ENCODE peak calls at places on chromosomes 2 and 18, in ten cellular contexts. One of them, this sample, is unnamed.

GRCh38 chr2:20616341-20616871 is 34.5 kb downstream of the HS1BP3 start:
- DNase-seq in neural progenitor cell: no peak
- DNase-seq in heart left ventricle: no peak
- DNase-seq in SJSA1: no peak
- DNase-seq in CD4-positive, CD25-positive, alpha-beta regulatory T cell: no peak
- DNase-seq in CD4-positive, alpha-beta memory T cell: no peak
- DNase-seq in thoracic aorta: no peak
- DNase-seq in AG04450: no peak
- DNase-seq in K562: no peak
- DNase-seq in BE2C: peak; percentile 6
- DNase-seq in this sample: no peak

GRCh38 chr2:19358242-19359020 is at the start of gene OSR1:
- DNase-seq in neural progenitor cell: peak; percentile 93
- DNase-seq in heart left ventricle: peak; percentile 66
- DNase-seq in SJSA1: peak; percentile 65
- DNase-seq in CD4-positive, CD25-positive, alpha-beta regulatory T cell: no peak
- DNase-seq in CD4-positive, alpha-beta memory T cell: no peak
- DNase-seq in thoracic aorta: no peak
- DNase-seq in AG04450: peak; percentile 76
- DNase-seq in K562: no peak
- DNase-seq in BE2C: no peak
- DNase-seq in this sample: no peak

GRCh38 chr2:128237911-128238697 is 80.6 kb downstream of the HS6ST1 start:
- DNase-seq in neural progenitor cell: no peak
- DNase-seq in heart left ventricle: no peak
- DNase-seq in SJSA1: no peak
- DNase-seq in CD4-positive, CD25-positive, alpha-beta regulatory T cell: no peak
- DNase-seq in CD4-positive, alpha-beta memory T cell: no peak
- DNase-seq in thoracic aorta: no peak
- DNase-seq in AG04450: no peak
- DNase-seq in K562: no peak
- DNase-seq in BE2C: no peak
- DNase-seq in this sample: no peak

GRCh38 chr2:211673054-211673628 is 865.5 kb downstream of the ERBB4 start:
- DNase-seq in neural progenitor cell: no peak
- DNase-seq in heart left ventricle: no peak
- DNase-seq in SJSA1: no peak
- DNase-seq in CD4-positive, CD25-positive, alpha-beta regulatory T cell: no peak
- DNase-seq in CD4-positive, alpha-beta memory T cell: no peak
- DNase-seq in thoracic aorta: no peak
- DNase-seq in AG04450: no peak
- DNase-seq in K562: no peak
- DNase-seq in BE2C: no peak
- DNase-seq in this sample: no peak

GRCh38 chr2:46400041-46400440 is 79.3 kb upstream of the TMEM247 start:
- DNase-seq in neural progenitor cell: no peak
- DNase-seq in heart left ventricle: no peak
- DNase-seq in SJSA1: no peak
- DNase-seq in CD4-positive, CD25-positive, alpha-beta regulatory T cell: no peak
- DNase-seq in CD4-positive, alpha-beta memory T cell: no peak
- DNase-seq in thoracic aorta: no peak
- DNase-seq in AG04450: no peak
- DNase-seq in K562: no peak
- DNase-seq in BE2C: no peak
- DNase-seq in this sample: no peak

GRCh38 chr2:19776941-19777514 is 124.8 kb downstream of the TTC32 start:
- DNase-seq in neural progenitor cell: no peak
- DNase-seq in heart left ventricle: no peak
- DNase-seq in SJSA1: no peak
- DNase-seq in CD4-positive, CD25-positive, alpha-beta regulatory T cell: no peak
- DNase-seq in CD4-positive, alpha-beta memory T cell: no peak
- DNase-seq in thoracic aorta: no peak
- DNase-seq in AG04450: no peak
- DNase-seq in K562: no peak
- DNase-seq in BE2C: no peak
- DNase-seq in this sample: no peak

GRCh38 chr2:69554981-69555380 is 88.6 kb downstream of the AAK1 start:
- DNase-seq in neural progenitor cell: no peak
- DNase-seq in heart left ventricle: no peak
- DNase-seq in SJSA1: no peak
- DNase-seq in CD4-positive, CD25-positive, alpha-beta regulatory T cell: no peak
- DNase-seq in CD4-positive, alpha-beta memory T cell: no peak
- DNase-seq in thoracic aorta: no peak
- DNase-seq in AG04450: no peak
- DNase-seq in K562: no peak
- DNase-seq in BE2C: no peak
- DNase-seq in this sample: no peak

GRCh38 chr2:107305966-107306365 is 420.0 kb upstream of the ST6GAL2 start:
- DNase-seq in neural progenitor cell: no peak
- DNase-seq in heart left ventricle: no peak
- DNase-seq in SJSA1: no peak
- DNase-seq in CD4-positive, CD25-positive, alpha-beta regulatory T cell: no peak
- DNase-seq in CD4-positive, alpha-beta memory T cell: no peak
- DNase-seq in thoracic aorta: no peak
- DNase-seq in AG04450: no peak
- DNase-seq in K562: no peak
- DNase-seq in BE2C: no peak
- DNase-seq in this sample: no peak

GRCh38 chr2:164257794-164258193 is 363.5 kb downstream of the GRB14 start:
- DNase-seq in neural progenitor cell: no peak
- DNase-seq in heart left ventricle: no peak
- DNase-seq in SJSA1: no peak
- DNase-seq in CD4-positive, CD25-positive, alpha-beta regulatory T cell: no peak
- DNase-seq in CD4-positive, alpha-beta memory T cell: no peak
- DNase-seq in thoracic aorta: no peak
- DNase-seq in AG04450: no peak
- DNase-seq in K562: no peak
- DNase-seq in BE2C: no peak
- DNase-seq in this sample: no peak

GRCh38 chr2:18094277-18094676 is 215.8 kb downstream of the KCNS3 start:
- DNase-seq in neural progenitor cell: no peak
- DNase-seq in heart left ventricle: no peak
- DNase-seq in SJSA1: no peak
- DNase-seq in CD4-positive, CD25-positive, alpha-beta regulatory T cell: no peak
- DNase-seq in CD4-positive, alpha-beta memory T cell: no peak
- DNase-seq in thoracic aorta: no peak
- DNase-seq in AG04450: no peak
- DNase-seq in K562: no peak
- DNase-seq in BE2C: no peak
- DNase-seq in this sample: no peak

GRCh38 chr2:203484266-203485112 is 50.6 kb downstream of the RAPH1 start:
- DNase-seq in neural progenitor cell: peak; percentile 50
- DNase-seq in heart left ventricle: no peak
- DNase-seq in SJSA1: no peak
- DNase-seq in CD4-positive, CD25-positive, alpha-beta regulatory T cell: peak; percentile 34
- DNase-seq in CD4-positive, alpha-beta memory T cell: peak; percentile 62
- DNase-seq in thoracic aorta: no peak
- DNase-seq in AG04450: no peak
- DNase-seq in K562: peak; percentile 3
- DNase-seq in BE2C: no peak
- DNase-seq in this sample: peak; percentile 18

GRCh38 chr2:169768262-169768995 is 30.2 kb upstream of the SSB start:
- DNase-seq in neural progenitor cell: no peak
- DNase-seq in heart left ventricle: peak; percentile 34
- DNase-seq in SJSA1: no peak
- DNase-seq in CD4-positive, CD25-positive, alpha-beta regulatory T cell: no peak
- DNase-seq in CD4-positive, alpha-beta memory T cell: peak; percentile 15
- DNase-seq in thoracic aorta: no peak
- DNase-seq in AG04450: no peak
- DNase-seq in K562: no peak
- DNase-seq in BE2C: no peak
- DNase-seq in this sample: no peak

GRCh38 chr2:198314559-198315153 is 510.3 kb downstream of the PLCL1 start:
- DNase-seq in neural progenitor cell: peak; percentile 71
- DNase-seq in heart left ventricle: no peak
- DNase-seq in SJSA1: peak; percentile 27
- DNase-seq in CD4-positive, CD25-positive, alpha-beta regulatory T cell: no peak
- DNase-seq in CD4-positive, alpha-beta memory T cell: peak; percentile 32
- DNase-seq in thoracic aorta: no peak
- DNase-seq in AG04450: peak; percentile 18
- DNase-seq in K562: peak; percentile 6
- DNase-seq in BE2C: no peak
- DNase-seq in this sample: no peak

GRCh38 chr18:71105078-71105819 is 816.4 kb downstream of the SOCS6 start:
- DNase-seq in neural progenitor cell: peak; percentile 16
- DNase-seq in heart left ventricle: no peak
- DNase-seq in SJSA1: no peak
- DNase-seq in CD4-positive, CD25-positive, alpha-beta regulatory T cell: no peak
- DNase-seq in CD4-positive, alpha-beta memory T cell: no peak
- DNase-seq in thoracic aorta: no peak
- DNase-seq in AG04450: peak; percentile 3
- DNase-seq in K562: no peak
- DNase-seq in BE2C: no peak
- DNase-seq in this sample: no peak

GRCh38 chr2:60604665-60605064 is 51.2 kb upstream of the BCL11A start:
- DNase-seq in neural progenitor cell: no peak
- DNase-seq in heart left ventricle: no peak
- DNase-seq in SJSA1: no peak
- DNase-seq in CD4-positive, CD25-positive, alpha-beta regulatory T cell: no peak
- DNase-seq in CD4-positive, alpha-beta memory T cell: no peak
- DNase-seq in thoracic aorta: no peak
- DNase-seq in AG04450: no peak
- DNase-seq in K562: no peak
- DNase-seq in BE2C: no peak
- DNase-seq in this sample: no peak

GRCh38 chr2:235303499-235304291 is 190.1 kb upstream of the AGAP1 start:
- DNase-seq in neural progenitor cell: peak; percentile 20
- DNase-seq in heart left ventricle: no peak
- DNase-seq in SJSA1: no peak
- DNase-seq in CD4-positive, CD25-positive, alpha-beta regulatory T cell: no peak
- DNase-seq in CD4-positive, alpha-beta memory T cell: no peak
- DNase-seq in thoracic aorta: no peak
- DNase-seq in AG04450: no peak
- DNase-seq in K562: no peak
- DNase-seq in BE2C: no peak
- DNase-seq in this sample: no peak

GRCh38 chr2:235295831-235296230 is 198.0 kb upstream of the AGAP1 start:
- DNase-seq in neural progenitor cell: no peak
- DNase-seq in heart left ventricle: no peak
- DNase-seq in SJSA1: no peak
- DNase-seq in CD4-positive, CD25-positive, alpha-beta regulatory T cell: no peak
- DNase-seq in CD4-positive, alpha-beta memory T cell: no peak
- DNase-seq in thoracic aorta: no peak
- DNase-seq in AG04450: no peak
- DNase-seq in K562: no peak
- DNase-seq in BE2C: no peak
- DNase-seq in this sample: no peak

GRCh38 chr2:235301202-235302076 is 192.4 kb upstream of the AGAP1 start:
- DNase-seq in neural progenitor cell: no peak
- DNase-seq in heart left ventricle: no peak
- DNase-seq in SJSA1: no peak
- DNase-seq in CD4-positive, CD25-positive, alpha-beta regulatory T cell: no peak
- DNase-seq in CD4-positive, alpha-beta memory T cell: no peak
- DNase-seq in thoracic aorta: no peak
- DNase-seq in AG04450: no peak
- DNase-seq in K562: no peak
- DNase-seq in BE2C: no peak
- DNase-seq in this sample: no peak

GRCh38 chr2:235302263-235302662 is 191.6 kb upstream of the AGAP1 start:
- DNase-seq in neural progenitor cell: no peak
- DNase-seq in heart left ventricle: no peak
- DNase-seq in SJSA1: no peak
- DNase-seq in CD4-positive, CD25-positive, alpha-beta regulatory T cell: no peak
- DNase-seq in CD4-positive, alpha-beta memory T cell: no peak
- DNase-seq in thoracic aorta: no peak
- DNase-seq in AG04450: no peak
- DNase-seq in K562: no peak
- DNase-seq in BE2C: no peak
- DNase-seq in this sample: no peak

GRCh38 chr2:235300368-235301201 is 193.3 kb upstream of the AGAP1 start:
- DNase-seq in neural progenitor cell: no peak
- DNase-seq in heart left ventricle: no peak
- DNase-seq in SJSA1: peak; percentile 90
- DNase-seq in CD4-positive, CD25-positive, alpha-beta regulatory T cell: no peak
- DNase-seq in CD4-positive, alpha-beta memory T cell: no peak
- DNase-seq in thoracic aorta: no peak
- DNase-seq in AG04450: peak; percentile 53
- DNase-seq in K562: no peak
- DNase-seq in BE2C: no peak
- DNase-seq in this sample: no peak
- H3K27me3 ChIP-seq in neural progenitor cell: no peaks in the 10 kb centered on the region
- H3K27me3 ChIP-seq in heart left ventricle: no peaks in the 10 kb centered on the region
- H3K27me3 ChIP-seq in SJSA1: no peaks in the 10 kb centered on the region
- H3K27me3 ChIP-seq in CD4-positive, CD25-positive, alpha-beta regulatory T cell: no peaks in the 10 kb centered on the region
- H3K27me3 ChIP-seq in CD4-positive, alpha-beta memory T cell: no peaks in the 10 kb centered on the region
- H3K27me3 ChIP-seq in thoracic aorta: no peaks in the 10 kb centered on the region
- H3K27me3 ChIP-seq in AG04450: peaks cover 16% of the 10 kb centered on the region
- H3K27me3 ChIP-seq in K562: peaks cover 11% of the 10 kb centered on the region
- H3K27me3 ChIP-seq in BE2C: no peaks in the 10 kb centered on the region
- H3K27me3 ChIP-seq in this sample: no peaks in the 10 kb centered on the region

DNA sequence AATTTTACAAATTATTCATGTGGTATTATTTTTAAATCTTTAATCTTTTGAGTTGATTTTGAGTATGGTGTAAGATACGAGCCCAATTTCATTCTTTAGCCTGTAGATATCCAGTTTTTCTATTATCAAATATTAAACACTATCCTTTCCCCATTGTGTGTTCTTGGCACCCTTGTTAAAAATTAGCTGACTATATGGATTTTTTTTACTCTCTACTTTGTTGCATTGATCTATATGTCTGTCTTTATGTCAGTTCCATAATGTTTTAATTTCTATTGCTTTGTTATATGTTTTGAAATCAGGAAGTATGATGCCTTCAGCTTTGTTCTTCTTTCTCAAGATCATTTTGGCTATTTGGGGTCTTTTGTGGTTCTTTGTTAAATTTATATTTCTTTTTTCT is 80.9 kb upstream of the ZNF804A start:
- DNase-seq in neural progenitor cell: no peak
- DNase-seq in heart left ventricle: no peak
- DNase-seq in SJSA1: no peak
- DNase-seq in CD4-positive, CD25-positive, alpha-beta regulatory T cell: no peak
- DNase-seq in CD4-positive, alpha-beta memory T cell: no peak
- DNase-seq in thoracic aorta: no peak
- DNase-seq in AG04450: no peak
- DNase-seq in K562: no peak
- DNase-seq in BE2C: no peak
- DNase-seq in this sample: no peak
- H3K9me3 ChIP-seq in neural progenitor cell: no peaks in the 10 kb centered on the region
- H3K9me3 ChIP-seq in heart left ventricle: no peaks in the 10 kb centered on the region
- H3K9me3 ChIP-seq in SJSA1: no peaks in the 10 kb centered on the region
- H3K9me3 ChIP-seq in CD4-positive, CD25-positive, alpha-beta regulatory T cell: no peaks in the 10 kb centered on the region
- H3K9me3 ChIP-seq in CD4-positive, alpha-beta memory T cell: peaks cover 6% of the 10 kb centered on the region
- H3K9me3 ChIP-seq in thoracic aorta: no peaks in the 10 kb centered on the region
- H3K9me3 ChIP-seq in AG04450: no peaks in the 10 kb centered on the region
- H3K9me3 ChIP-seq in K562: no peaks in the 10 kb centered on the region
- H3K9me3 ChIP-seq in BE2C: no peaks in the 10 kb centered on the region
- H3K9me3 ChIP-seq in this sample: no peaks in the 10 kb centered on the region

GRCh38 chr2:219486424-219486959 is 12.2 kb upstream of the GMPPA start:
- DNase-seq in neural progenitor cell: peak; percentile 70
- DNase-seq in heart left ventricle: no peak
- DNase-seq in SJSA1: no peak
- DNase-seq in CD4-positive, CD25-positive, alpha-beta regulatory T cell: no peak
- DNase-seq in CD4-positive, alpha-beta memory T cell: no peak
- DNase-seq in thoracic aorta: no peak
- DNase-seq in AG04450: no peak
- DNase-seq in K562: no peak
- DNase-seq in BE2C: no peak
- DNase-seq in this sample: no peak
- H3K27me3 ChIP-seq in neural progenitor cell: peaks cover 75% of the 10 kb centered on the region
- H3K27me3 ChIP-seq in heart left ventricle: peaks cover 5% of the 10 kb centered on the region
- H3K27me3 ChIP-seq in SJSA1: peaks cover 37% of the 10 kb centered on the region
- H3K27me3 ChIP-seq in CD4-positive, CD25-positive, alpha-beta regulatory T cell: peaks cover 4% of the 10 kb centered on the region
- H3K27me3 ChIP-seq in CD4-positive, alpha-beta memory T cell: peaks cover 23% of the 10 kb centered on the region
- H3K27me3 ChIP-seq in thoracic aorta: no peaks in the 10 kb centered on the region
- H3K27me3 ChIP-seq in AG04450: no peaks in the 10 kb centered on the region
- H3K27me3 ChIP-seq in K562: no peaks in the 10 kb centered on the region
- H3K27me3 ChIP-seq in BE2C: no peaks in the 10 kb centered on the region
- H3K27me3 ChIP-seq in this sample: peaks cover 37% of the 10 kb centered on the region

GRCh38 chr2:230521386-230521785 is 105.4 kb downstream of the SP100 start:
- DNase-seq in neural progenitor cell: no peak
- DNase-seq in heart left ventricle: no peak
- DNase-seq in SJSA1: no peak
- DNase-seq in CD4-positive, CD25-positive, alpha-beta regulatory T cell: no peak
- DNase-seq in CD4-positive, alpha-beta memory T cell: no peak
- DNase-seq in thoracic aorta: no peak
- DNase-seq in AG04450: no peak
- DNase-seq in K562: no peak
- DNase-seq in BE2C: no peak
- DNase-seq in this sample: no peak
- H3K9me3 ChIP-seq in neural progenitor cell: peaks cover 7% of the 10 kb centered on the region
- H3K9me3 ChIP-seq in heart left ventricle: peaks cover 14% of the 10 kb centered on the region
- H3K9me3 ChIP-seq in SJSA1: peaks cover 6% of the 10 kb centered on the region
- H3K9me3 ChIP-seq in CD4-positive, CD25-positive, alpha-beta regulatory T cell: peaks cover 16% of the 10 kb centered on the region
- H3K9me3 ChIP-seq in CD4-positive, alpha-beta memory T cell: peaks cover 6% of the 10 kb centered on the region
- H3K9me3 ChIP-seq in thoracic aorta: peaks cover 7% of the 10 kb centered on the region
- H3K9me3 ChIP-seq in AG04450: peaks cover 24% of the 10 kb centered on the region
- H3K9me3 ChIP-seq in K562: no peaks in the 10 kb centered on the region
- H3K9me3 ChIP-seq in BE2C: no peaks in the 10 kb centered on the region
- H3K9me3 ChIP-seq in this sample: peaks cover 15% of the 10 kb centered on the region

This sample was measured in effector memory CD4-positive, alpha-beta T cell.